ENCODE peak calls at places on chromosomes 1 and 21, in seven cellular contexts. A is cardiac fibroblast; K is AG04450; D is Caco-2; L is esophagus muscularis mucosa; R is CD8-positive, alpha-beta T cell; Q is GM23338. N is an unnamed sample.

GRCh38 chr1:207309775-207310273 is 11.7 kb upstream of the CD55 start:
- DNase-seq in A (peak), K (peak), D (no peak), L (no peak), R (no peak), Q (peak), N (no peak)

GRCh38 chr1:89085781-89086180 is 20.8 kb upstream of the GBP1 start:
- DNase-seq in A (peak), K (no peak), D (peak), L (no peak), R (no peak), Q (no peak), N (no peak)

GRCh38 chr21:25457411-25457810 is 149.9 kb downstream of the MRPL39 start:
- DNase-seq in A (peak), K (peak), D (no peak), L (no peak), R (no peak), Q (no peak), N (no peak)

GRCh38 chr1:86812286-86812685 is 101.6 kb downstream of the SELENOF start:
- DNase-seq in A (no peak), K (no peak), D (no peak), L (no peak), R (no peak), Q (no peak), N (no peak)

GRCh38 chr1:112465122-112465521 is 43.6 kb upstream of the WNT2B start:
- DNase-seq in A (peak), K (no peak), D (no peak), L (no peak), R (no peak), Q (no peak), N (no peak)

GRCh38 chr1:11560061-11560460 is 81.1 kb downstream of the DISP3 start:
- DNase-seq in A (no peak), K (no peak), D (no peak), L (no peak), R (no peak), Q (no peak), N (no peak)

GRCh38 chr1:18761948-18762905 is 97.2 kb downstream of the TAS1R2 start:
- DNase-seq in A (no peak), K (no peak), D (no peak), L (no peak), R (no peak), Q (no peak), N (no peak)

GRCh38 chr1:41455479-41456271 is 28.8 kb downstream of the EDN2 start:
- DNase-seq in A (peak), K (no peak), D (no peak), L (no peak), R (no peak), Q (no peak), N (no peak)

GRCh38 chr1:869499-870244 is 54.1 kb upstream of the SAMD11 start:
- DNase-seq in A (peak), K (no peak), D (peak), L (no peak), R (peak), Q (peak), N (peak)

GRCh38 chr1:153945795-153946621 is 510 bp downstream of the DENND4B start:
- DNase-seq in A (peak), K (no peak), D (peak), L (peak), R (peak), Q (peak), N (peak)

GRCh38 chr1:199422206-199422605 is 605.3 kb upstream of the NR5A2 start:
- DNase-seq in A (peak), K (peak), D (peak), L (no peak), R (no peak), Q (peak), N (no peak)

GRCh38 chr1:65691152-65691900 is 101.4 kb upstream of the PDE4B start:
- DNase-seq in A (no peak), K (no peak), D (no peak), L (no peak), R (no peak), Q (no peak), N (no peak)

GRCh38 chr1:8987881-8988617 is 38.2 kb downstream of the SLC2A7 start:
- DNase-seq in A (peak), K (no peak), D (peak), L (no peak), R (peak), Q (peak), N (peak)

GRCh38 chr1:97581614-97582051 is 339.2 kb downstream of the DPYD start:
- DNase-seq in A (peak), K (no peak), D (peak), L (no peak), R (no peak), Q (peak), N (no peak)

GRCh38 chr1:236942431-236942830 is 61.8 kb downstream of the MT1HL1 start:
- DNase-seq in A (no peak), K (no peak), D (no peak), L (no peak), R (no peak), Q (no peak), N (no peak)

GRCh38 chr1:225449261-225449660 is 21.4 kb upstream of the LBR start:
- DNase-seq in A (no peak), K (no peak), D (no peak), L (no peak), R (no peak), Q (no peak), N (no peak)

GRCh38 chr21:46368533-46369285 is 44.8 kb downstream of the PCNT start:
- DNase-seq in A (no peak), K (no peak), D (no peak), L (no peak), R (peak), Q (no peak), N (no peak)

GRCh38 chr1:116359060-116359830 is 13.8 kb upstream of the ATP1A1 start:
- DNase-seq in A (peak), K (no peak), D (no peak), L (no peak), R (no peak), Q (no peak), N (no peak)

GRCh38 chr1:180489976-180490375 is 12.4 kb downstream of the ACBD6 start:
- DNase-seq in A (no peak), K (no peak), D (no peak), L (no peak), R (no peak), Q (no peak), N (no peak)

GRCh38 chr1:110634086-110634454 is 27.9 kb upstream of the KCNA2 start:
- DNase-seq in A (no peak), K (no peak), D (no peak), L (no peak), R (no peak), Q (no peak), N (no peak)

GRCh38 chr1:157496121-157496526 is 56.2 kb downstream of the FCRL5 start:
- DNase-seq in A (peak), K (no peak), D (peak), L (no peak), R (peak), Q (peak), N (no peak)

GRCh38 chr1:234989479-234990327 is 138.9 kb downstream of the TOMM20 start:
- DNase-seq in A (no peak), K (no peak), D (no peak), L (no peak), R (no peak), Q (no peak), N (no peak)

GRCh38 chr1:97050501-97050900 is 328.9 kb downstream of the PTBP2 start:
- DNase-seq in A (peak), K (no peak), D (peak), L (no peak), R (no peak), Q (peak), N (no peak)

GRCh38 chr1:45968941-45969666 is 163.3 kb downstream of the PIK3R3 start:
- DNase-seq in A (no peak), K (no peak), D (no peak), L (no peak), R (no peak), Q (no peak), N (no peak)

GRCh38 chr1:178868700-178869099 is 2.2 kb downstream of the ANGPTL1 start:
- DNase-seq in A (peak), K (no peak), D (no peak), L (no peak), R (no peak), Q (no peak), N (no peak)

GRCh38 chr1:173431663-173432045 is 45.5 kb upstream of the PRDX6 start:
- DNase-seq in A (peak), K (no peak), D (no peak), L (no peak), R (no peak), Q (no peak), N (no peak)

GRCh38 chr1:22920734-22921451 is 51.8 kb downstream of the LACTBL1 start:
- DNase-seq in A (no peak), K (no peak), D (no peak), L (no peak), R (no peak), Q (no peak), N (peak)

GRCh38 chr1:112674986-112675727 is 698 bp downstream of the MOV10 start:
- DNase-seq in A (peak), K (no peak), D (peak), L (no peak), R (peak), Q (peak), N (no peak)

GRCh38 chr1:76746195-76746594 is 121.1 kb upstream of the ST6GALNAC5 start:
- DNase-seq in A (no peak), K (no peak), D (no peak), L (no peak), R (no peak), Q (no peak), N (no peak)

GRCh38 chr1:40435876-40436275 is 14.4 kb upstream of the ZFP69B start:
- DNase-seq in A (peak), K (no peak), D (no peak), L (no peak), R (no peak), Q (no peak), N (no peak)

GRCh38 chr21:34342476-34342875 is 21.3 kb upstream of the KCNE2 start:
- DNase-seq in A (no peak), K (no peak), D (no peak), L (no peak), R (no peak), Q (no peak), N (no peak)

GRCh38 chr21:46052703-46053651 is 44.9 kb upstream of the COL6A2 start:
- DNase-seq in A (peak), K (no peak), D (no peak), L (peak), R (no peak), Q (no peak), N (peak)

GRCh38 chr1:237201155-237201554 is 159.2 kb downstream of the RYR2 start:
- DNase-seq in A (no peak), K (no peak), D (no peak), L (no peak), R (no peak), Q (no peak), N (no peak)

GRCh38 chr1:109773203-109773899 is 9.6 kb upstream of the EPS8L3 start:
- DNase-seq in A (peak), K (peak), D (peak), L (peak), R (peak), Q (peak), N (peak)

GRCh38 chr21:45540601-45540970 is 1.7 kb downstream of the SLC19A1 start:
- DNase-seq in A (no peak), K (no peak), D (no peak), L (no peak), R (no peak), Q (no peak), N (peak)

GRCh38 chr1:151577173-151577572 is 34.7 kb upstream of the SNX27 start:
- DNase-seq in A (no peak), K (no peak), D (no peak), L (no peak), R (no peak), Q (peak), N (no peak)

GRCh38 chr1:202615501-202616354 is 94.5 kb downstream of the SYT2 start:
- DNase-seq in A (peak), K (no peak), D (no peak), L (no peak), R (no peak), Q (no peak), N (no peak)

GRCh38 chr1:42657981-42658879 is at the start of gene PPIH:
- DNase-seq in A (peak), K (peak), D (peak), L (peak), R (peak), Q (peak), N (peak)
- TF ChIP-seq CTCF in A (peak), K (peak), D (no peak), L (peak), R (no peak), Q (no peak), N (peak)

GRCh38 chr1:35810096-35810860 is 2.5 kb downstream of the AGO4 start:
- DNase-seq in A (peak), K (no peak), D (no peak), L (no peak), R (no peak), Q (no peak), N (no peak)
- H3K4me3 ChIP-seq in A (no peak), K (no peak), D (no peak), L (peak), R (no peak), Q (no peak), N (peak)

DNA sequence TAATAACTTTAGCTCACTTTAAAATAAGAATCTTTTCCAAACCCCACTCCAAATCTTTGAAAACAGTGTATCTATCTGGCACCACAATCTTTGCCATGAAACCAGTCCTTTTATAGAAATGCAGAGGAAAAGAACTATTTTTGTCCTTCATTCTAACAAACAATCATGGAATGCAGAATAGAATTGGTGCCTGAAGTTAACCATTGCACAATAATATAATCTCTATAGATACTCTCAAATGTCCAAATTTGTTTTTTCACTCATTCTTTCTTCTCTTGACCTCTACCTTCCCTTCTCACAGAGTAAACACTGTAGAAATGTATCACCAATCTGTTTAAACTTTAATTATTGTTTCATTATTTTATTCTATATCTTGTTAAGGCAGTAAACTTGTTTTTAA is 34.8 kb downstream of the TTLL7 start:
- DNase-seq in A (no peak), K (no peak), D (no peak), L (no peak), R (no peak), Q (no peak), N (no peak)
- TF ChIP-seq CTCF in A (no peak), K (no peak), D (no peak), L (no peak), R (no peak), Q (no peak), N (no peak)

GRCh38 chr1:241432241-241432640 is 75.2 kb upstream of the RGS7 start:
- DNase-seq in A (peak), K (no peak), D (no peak), L (no peak), R (no peak), Q (no peak), N (no peak)
- H3K4me3 ChIP-seq in A (no peak), K (no peak), D (no peak), L (no peak), R (no peak), Q (no peak), N (no peak)

DNA sequence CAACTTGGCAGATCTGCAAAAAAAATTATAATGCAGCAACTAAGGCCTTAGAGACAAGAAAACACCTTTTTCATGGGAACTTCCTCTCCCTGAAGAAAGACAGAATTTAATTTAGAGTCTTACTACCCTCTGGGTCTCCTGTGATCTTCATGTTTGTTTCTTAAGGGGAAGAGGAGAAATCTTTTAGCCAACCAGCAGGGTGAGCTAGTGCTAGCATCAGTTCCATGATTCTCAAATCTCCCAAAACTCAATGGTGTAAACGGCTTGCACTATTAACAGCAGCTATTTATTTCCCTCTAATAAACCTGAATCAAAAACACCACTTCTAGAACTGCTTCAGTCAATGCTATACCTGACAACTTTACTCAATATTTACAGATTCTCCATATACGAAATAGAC is 3.8 kb downstream of the ZNF644 start:
- DNase-seq in A (peak), K (no peak), D (no peak), L (no peak), R (no peak), Q (peak), N (no peak)
- TF ChIP-seq CTCF in A (peak), K (peak), D (no peak), L (peak), R (peak), Q (peak), N (peak)

GRCh38 chr1:160083968-160084770 is 2.8 kb downstream of the KCNJ9 start:
- DNase-seq in A (peak), K (no peak), D (peak), L (no peak), R (peak), Q (peak), N (peak)
- H3K4me3 ChIP-seq in A (peak), K (peak), D (no peak), L (peak), R (peak), Q (peak), N (peak)

N was measured in lower lobe of right lung.